ENCODE peak calls at places on chromosomes 16 and 17, in seven cellular contexts. J is CD8-positive, alpha-beta T cell; R is iPS-NIHi11; V is NCI-H1105; D is AG20443; E is stimulated activated CD4-positive, alpha-beta T cell treated with anti-CD3 and anti-CD28 coated beads, Interleukin-1b, Interleukin-23, amount 100 ng/mL, for 24 hours; N is AG09309. Y is an unnamed sample.

GRCh38 chr17:78525511-78526160 is 51.6 kb downstream of the DNAH17 start:
- DNase-seq in J (no peak), R (no peak), V (no peak), D (no peak), E (no peak), N (no peak), Y (no peak)

GRCh38 chr16:74522160-74522559 is 84.8 kb downstream of the GLG1 start:
- DNase-seq in J (no peak), R (no peak), V (no peak), D (no peak), E (no peak), N (no peak), Y (no peak)

GRCh38 chr17:38608648-38609047 is 2.9 kb upstream of the SRCIN1 start:
- DNase-seq in J (no peak), R (no peak), V (peak), D (no peak), E (no peak), N (no peak), Y (no peak)

GRCh38 chr17:17043668-17044226 is 1.5 kb downstream of the MPRIP start:
- DNase-seq in J (no peak), R (no peak), V (no peak), D (no peak), E (no peak), N (no peak), Y (no peak)

GRCh38 chr17:41635121-41636097 is 11.0 kb upstream of the KRT17 start:
- DNase-seq in J (no peak), R (peak), V (no peak), D (peak), E (no peak), N (no peak), Y (no peak)

GRCh38 chr16:85860413-85861094 is 38.4 kb upstream of the IRF8 start:
- DNase-seq in J (no peak), R (no peak), V (no peak), D (no peak), E (no peak), N (no peak), Y (no peak)

GRCh38 chr16:71258371-71258770 is 27.8 kb upstream of the HYDIN start:
- DNase-seq in J (no peak), R (no peak), V (no peak), D (no peak), E (no peak), N (no peak), Y (no peak)

GRCh38 chr17:8673621-8674020 is 43.1 kb upstream of the MYH10 start:
- DNase-seq in J (no peak), R (no peak), V (no peak), D (peak), E (no peak), N (peak), Y (no peak)

GRCh38 chr17:66348605-66349165 is 46.3 kb downstream of the PRKCA start:
- DNase-seq in J (no peak), R (no peak), V (peak), D (peak), E (no peak), N (peak), Y (peak)

GRCh38 chr16:86477642-86478041 is 32.7 kb upstream of the FOXF1 start:
- DNase-seq in J (no peak), R (no peak), V (no peak), D (no peak), E (no peak), N (no peak), Y (peak)

GRCh38 chr17:2418572-2418971 is 17.7 kb upstream of the MNT start:
- DNase-seq in J (no peak), R (no peak), V (no peak), D (no peak), E (no peak), N (no peak), Y (peak)

GRCh38 chr16:10979717-10980601 is 35.6 kb downstream of the CLEC16A start:
- DNase-seq in J (no peak), R (peak), V (no peak), D (peak), E (no peak), N (no peak), Y (no peak)

GRCh38 chr16:84665843-84666242 is 17.5 kb downstream of the KLHL36 start:
- DNase-seq in J (no peak), R (no peak), V (no peak), D (no peak), E (no peak), N (no peak), Y (no peak)

GRCh38 chr17:9414471-9414870 is 161.1 kb downstream of the STX8 start:
- DNase-seq in J (no peak), R (no peak), V (no peak), D (no peak), E (no peak), N (no peak), Y (no peak)

GRCh38 chr17:66369830-66370229 is 67.4 kb downstream of the PRKCA start:
- DNase-seq in J (no peak), R (no peak), V (no peak), D (no peak), E (no peak), N (no peak), Y (no peak)

GRCh38 chr17:83082435-83082834 is 3.0 kb downstream of the METRNL start:
- DNase-seq in J (no peak), R (no peak), V (no peak), D (no peak), E (no peak), N (no peak), Y (no peak)

GRCh38 chr17:60305141-60305540 is 86.8 kb downstream of the USP32 start:
- DNase-seq in J (no peak), R (no peak), V (no peak), D (no peak), E (no peak), N (no peak), Y (no peak)

GRCh38 chr16:22373662-22374310 is 633 bp downstream of the CDR2 start:
- DNase-seq in J (peak), R (peak), V (no peak), D (peak), E (peak), N (no peak), Y (peak)

GRCh38 chr16:70364399-70364798 is 17.7 kb downstream of the DDX19A start:
- DNase-seq in J (no peak), R (no peak), V (no peak), D (no peak), E (no peak), N (no peak), Y (no peak)

GRCh38 chr16:73215482-73216377 is 167.8 kb upstream of the ZFHX3 start:
- DNase-seq in J (no peak), R (no peak), V (no peak), D (peak), E (no peak), N (no peak), Y (peak)

GRCh38 chr16:50310308-50311133 is 44.2 kb downstream of the ADCY7 start:
- DNase-seq in J (no peak), R (peak), V (no peak), D (no peak), E (no peak), N (no peak), Y (no peak)

GRCh38 chr17:17781591-17782424 is 55.0 kb downstream of the SREBF1 start:
- DNase-seq in J (no peak), R (peak), V (peak), D (peak), E (no peak), N (no peak), Y (peak)

GRCh38 chr16:27677300-27677699 is 127.4 kb downstream of the KATNIP start:
- DNase-seq in J (no peak), R (no peak), V (no peak), D (no peak), E (no peak), N (no peak), Y (no peak)

GRCh38 chr16:17237350-17237944 is 233.3 kb downstream of the XYLT1 start:
- DNase-seq in J (no peak), R (no peak), V (no peak), D (no peak), E (no peak), N (no peak), Y (no peak)

GRCh38 chr16:68264128-68265077 is at the start of gene SLC7A6:
- DNase-seq in J (peak), R (peak), V (no peak), D (peak), E (peak), N (no peak), Y (peak)

GRCh38 chr16:54987081-54987480 is 56.4 kb downstream of the IRX5 start:
- DNase-seq in J (no peak), R (no peak), V (peak), D (no peak), E (no peak), N (no peak), Y (no peak)

GRCh38 chr17:69287168-69287567 is 39.8 kb downstream of the ABCA5 start:
- DNase-seq in J (no peak), R (no peak), V (no peak), D (no peak), E (no peak), N (no peak), Y (no peak)

GRCh38 chr17:75889454-75889853 is 7.3 kb downstream of the TRIM65 start:
- DNase-seq in J (no peak), R (no peak), V (no peak), D (no peak), E (no peak), N (no peak), Y (no peak)

GRCh38 chr16:15811778-15812750 is 44.8 kb downstream of the MYH11 start:
- DNase-seq in J (no peak), R (no peak), V (no peak), D (peak), E (no peak), N (peak), Y (peak)

GRCh38 chr17:7850970-7851437 is 3.9 kb upstream of the TMEM88 start:
- DNase-seq in J (no peak), R (no peak), V (no peak), D (no peak), E (no peak), N (no peak), Y (no peak)

GRCh38 chr16:89366561-89367537 is 123.5 kb downstream of the ANKRD11 start:
- DNase-seq in J (no peak), R (no peak), V (no peak), D (no peak), E (no peak), N (no peak), Y (no peak)

GRCh38 chr16:52773026-52773425 is 226.1 kb upstream of the TOX3 start:
- DNase-seq in J (no peak), R (no peak), V (peak), D (no peak), E (no peak), N (no peak), Y (no peak)

GRCh38 chr16:84658690-84659089 is 10.4 kb downstream of the KLHL36 start:
- DNase-seq in J (no peak), R (no peak), V (no peak), D (no peak), E (no peak), N (no peak), Y (no peak)

GRCh38 chr16:12646490-12647274 is 157.0 kb downstream of the CPPED1 start:
- DNase-seq in J (no peak), R (no peak), V (no peak), D (no peak), E (no peak), N (no peak), Y (no peak)

GRCh38 chr16:25143898-25144297 is 32.4 kb downstream of the LCMT1 start:
- DNase-seq in J (no peak), R (peak), V (no peak), D (no peak), E (no peak), N (no peak), Y (no peak)

GRCh38 chr16:1204941-1205340 is 20.1 kb downstream of the TPSG1 start:
- DNase-seq in J (no peak), R (no peak), V (no peak), D (no peak), E (no peak), N (no peak), Y (no peak)

GRCh38 chr17:38605230-38605851 is 411 bp downstream of the SRCIN1 start:
- DNase-seq in J (no peak), R (peak), V (peak), D (no peak), E (no peak), N (no peak), Y (no peak)

GRCh38 chr16:3173892-3174617 is 13.9 kb upstream of the OR1F1 start:
- DNase-seq in J (no peak), R (peak), V (no peak), D (peak), E (no peak), N (no peak), Y (no peak)

GRCh38 chr17:37701424-37702020 is 43.3 kb downstream of the HNF1B start:
- DNase-seq in J (peak), R (peak), V (no peak), D (peak), E (peak), N (no peak), Y (peak)

GRCh38 chr16:19138601-19139000 is 24.8 kb downstream of the ITPRIPL2 start:
- DNase-seq in J (no peak), R (peak), V (no peak), D (peak), E (no peak), N (no peak), Y (peak)

Y was measured in AG08396.